ENCODE peak calls at places on chromosomes 2 and 18, in nine cellular contexts. Q, F, V, B, E, K, P, W and Z are unnamed samples.

GRCh38 chr2:200703132-200703925 is 108.4 kb upstream of the BZW1 start:
- DNase-seq in V (peak; percentile 77), F (no peak), W (no peak), B (peak; percentile 69), K (no peak), Q (peak; percentile 80), E (no peak), P (peak; percentile 91), Z (peak; percentile 60)

GRCh38 chr2:192551760-192552159 is 357.0 kb upstream of the TMEFF2 start:
- DNase-seq in P (no peak), W (peak; percentile 22), V (no peak), E (no peak), K (no peak), F (no peak), Q (no peak), B (peak; percentile 3), Z (no peak)

GRCh38 chr2:241844066-241844728 is 14.5 kb downstream of the PDCD1 start:
- DNase-seq in B (peak; percentile 79), P (peak; percentile 48), F (peak; percentile 35), V (no peak), E (peak; percentile 65), Q (no peak), W (peak; percentile 65), K (peak; percentile 84), Z (peak; percentile 79)

GRCh38 chr2:79832540-79833234 is 319.8 kb downstream of the CTNNA2 start:
- DNase-seq in F (no peak), V (no peak), W (no peak), P (no peak), E (no peak), B (peak; percentile 39), K (no peak), Q (no peak), Z (no peak)

GRCh38 chr2:241064008-241064801 is 37.9 kb downstream of the MTERF4 start:
- DNase-seq in B (no peak), E (peak; percentile 16), F (no peak), P (no peak), V (no peak), K (no peak), W (peak; percentile 43), Q (peak; percentile 10), Z (no peak)

GRCh38 chr2:96553176-96553956 is 16.8 kb downstream of the ARID5A start:
- DNase-seq in F (no peak), B (no peak), K (no peak), W (no peak), Q (no peak), V (no peak), P (no peak), E (no peak), Z (no peak)

GRCh38 chr2:36701391-36701795 is 4.9 kb downstream of the VIT start:
- DNase-seq in B (peak; percentile 20), V (no peak), E (no peak), W (no peak), K (no peak), Q (no peak), F (no peak), P (no peak), Z (peak; percentile 77)

GRCh38 chr18:52826994-52827393 is 487.0 kb downstream of the DCC start:
- DNase-seq in V (no peak), W (peak; percentile 46), F (no peak), K (no peak), Q (no peak), B (no peak), E (no peak), P (no peak), Z (no peak)

GRCh38 chr2:240933048-240933965 is 27.2 kb downstream of the CROCC2 start:
- DNase-seq in B (no peak), E (no peak), V (no peak), P (no peak), W (peak; percentile 10), K (peak; percentile 14), F (peak; percentile 3), Q (no peak), Z (no peak)

GRCh38 chr2:172299741-172300140 is 127.6 kb upstream of the ITGA6 start:
- DNase-seq in Q (no peak), V (peak; percentile 12), K (no peak), B (no peak), F (no peak), E (no peak), P (peak; percentile 58), W (no peak), Z (no peak)

GRCh38 chr2:48145845-48146452 is 239.7 kb upstream of the FBXO11 start:
- DNase-seq in P (peak; percentile 77), Q (no peak), W (no peak), B (no peak), E (no peak), F (no peak), K (no peak), V (no peak), Z (peak; percentile 27)

GRCh38 chr2:127084611-127085031 is 22.3 kb downstream of the BIN1 start:
- DNase-seq in P (no peak), V (no peak), B (no peak), K (no peak), F (no peak), E (no peak), Q (no peak), W (no peak), Z (no peak)

GRCh38 chr2:232891621-232892071 is 21.6 kb downstream of the SNORC start:
- DNase-seq in P (peak; percentile 76), F (no peak), B (no peak), K (no peak), E (no peak), W (no peak), Q (no peak), V (no peak), Z (peak; percentile 3)

GRCh38 chr2:85308951-85309555 is 18.7 kb downstream of the TGOLN2 start:
- DNase-seq in F (no peak), K (peak; percentile 53), P (peak; percentile 53), W (no peak), E (no peak), V (no peak), B (no peak), Q (peak; percentile 99), Z (no peak)

GRCh38 chr18:13491138-13491537 is 235.2 kb downstream of the FAM210A start:
- DNase-seq in Q (no peak), V (no peak), F (no peak), E (no peak), P (no peak), W (no peak), K (no peak), B (no peak), Z (no peak)

GRCh38 chr2:205936446-205936845 is 149.5 kb downstream of the INO80D start:
- DNase-seq in F (no peak), W (no peak), B (peak; percentile 18), V (no peak), P (no peak), E (no peak), Q (no peak), K (no peak), Z (no peak)

GRCh38 chr2:232309592-232309991 is 69.0 kb upstream of the ALPP start:
- DNase-seq in Q (no peak), F (no peak), W (no peak), P (no peak), K (no peak), E (no peak), V (no peak), B (no peak), Z (no peak)

GRCh38 chr2:62382757-62383156 is 123.2 kb downstream of the TMEM17 start:
- DNase-seq in P (peak; percentile 20), E (no peak), Q (no peak), F (no peak), K (no peak), V (no peak), W (no peak), B (no peak), Z (no peak)

GRCh38 chr2:98761267-98761781 is 30.4 kb upstream of the MGAT4A start:
- DNase-seq in B (no peak), V (no peak), F (peak; percentile 38), K (no peak), P (no peak), W (no peak), Q (no peak), E (peak; percentile 49), Z (no peak)

GRCh38 chr2:24164416-24164973 is 10.4 kb upstream of the FAM228A start:
- DNase-seq in Q (peak; percentile 33), B (peak; percentile 33), V (peak; percentile 44), P (no peak), K (peak; percentile 15), F (no peak), W (peak; percentile 73), E (peak; percentile 5), Z (peak; percentile 84)

GRCh38 chr2:169664600-169664977 is 29.6 kb downstream of the CFAP210 start:
- DNase-seq in K (no peak), P (peak; percentile 3), B (no peak), F (no peak), W (no peak), Q (no peak), V (no peak), E (no peak), Z (no peak)

GRCh38 chr18:73164430-73164829 is 296.6 kb upstream of the NETO1 start:
- DNase-seq in V (no peak), Q (no peak), K (no peak), F (no peak), W (no peak), P (no peak), B (no peak), E (no peak), Z (no peak)

GRCh38 chr2:20584637-20585321 is 66.1 kb downstream of the HS1BP3 start:
- DNase-seq in V (no peak), E (no peak), P (peak; percentile 95), B (peak; percentile 83), F (no peak), Q (no peak), W (peak; percentile 63), K (peak; percentile 21), Z (peak; percentile 85)

GRCh38 chr2:236934656-236935055 is 151.0 kb upstream of the COPS8 start:
- DNase-seq in P (no peak), Q (no peak), V (no peak), W (no peak), E (no peak), K (no peak), B (no peak), F (no peak), Z (no peak)

GRCh38 chr18:73365018-73365417 is 497.2 kb upstream of the NETO1 start:
- DNase-seq in V (no peak), B (no peak), K (no peak), E (no peak), P (peak; percentile 19), Q (no peak), W (no peak), F (no peak), Z (no peak)

GRCh38 chr2:239143858-239144712 is 256.7 kb downstream of the HDAC4 start:
- DNase-seq in P (peak; percentile 69), W (peak; percentile 53), V (peak; percentile 2), K (no peak), E (no peak), B (peak; percentile 67), F (no peak), Q (peak; percentile 44), Z (no peak)

GRCh38 chr2:27901219-27901618 is 10.7 kb downstream of the BABAM2 start:
- DNase-seq in W (no peak), B (no peak), V (no peak), F (no peak), P (no peak), Q (no peak), K (no peak), E (no peak), Z (no peak)

GRCh38 chr2:111698743-111699554 is 185.0 kb downstream of the ANAPC1 start:
- DNase-seq in E (peak; percentile 5), B (no peak), W (no peak), K (peak; percentile 41), F (no peak), V (peak; percentile 94), Q (peak; percentile 99), P (peak; percentile 98), Z (peak; percentile 44)